ENCODE peak calls at places on chromosome 14, in five cellular contexts. Z is pancreas, U is Caco-2, E is cardiac fibroblast, K is heart left ventricle. L is an unnamed sample.
A peak's percentile ranks its signal among the peaks of the same experiment; 100 is the strongest.

GRCh38 chr14:76267322-76268012 is 108.5 kb upstream of the ESRRB start:
- DNase-seq in U (peak; percentile 69), K (peak; percentile 71), E (peak; percentile 58), Z (peak; percentile 68), L (peak; percentile 3)

GRCh38 chr14:50087350-50088116 is 28.8 kb downstream of the VCPKMT start:
- DNase-seq in Z (no peak), K (no peak), E (no peak), U (no peak), L (no peak)

GRCh38 chr14:96204151-96205058 is at the start of gene BDKRB2:
- DNase-seq in E (peak; percentile 74), K (peak; percentile 39), Z (peak; percentile 85), U (peak; percentile 73), L (peak; percentile 26)

GRCh38 chr14:95191445-95192199 is 34.3 kb upstream of the DICER1 start:
- DNase-seq in Z (no peak), K (no peak), U (no peak), E (no peak), L (no peak)

GRCh38 chr14:92932448-92933395 is 9.8 kb downstream of the CHGA start:
- DNase-seq in E (no peak), U (no peak), Z (no peak), K (no peak), L (no peak)

GRCh38 chr14:80872645-80873044 is 68.9 kb downstream of the CEP128 start:
- DNase-seq in K (no peak), E (no peak), U (no peak), Z (no peak), L (no peak)

GRCh38 chr14:74302160-74302628 is 540 bp downstream of the ABCD4 start:
- DNase-seq in U (no peak), K (no peak), E (peak; percentile 68), Z (no peak), L (peak; percentile 38)

GRCh38 chr14:84646791-84647500 is 883.0 kb upstream of the FLRT2 start:
- DNase-seq in K (no peak), E (peak; percentile 8), Z (no peak), U (no peak), L (peak; percentile 41)

GRCh38 chr14:72545411-72546311 is 348.2 kb downstream of the DPF3 start:
- DNase-seq in E (no peak), U (no peak), K (no peak), Z (no peak), L (no peak)

GRCh38 chr14:44490966-44491365 is 16.1 kb downstream of the FSCB start:
- DNase-seq in Z (no peak), E (no peak), U (no peak), K (no peak), L (no peak)

GRCh38 chr14:100074431-100075100 is 9.3 kb downstream of the EVL start:
- DNase-seq in K (no peak), Z (no peak), U (no peak), E (no peak), L (no peak)

GRCh38 chr14:100077441-100077840 is 12.2 kb downstream of the EVL start:
- DNase-seq in U (no peak), E (no peak), Z (no peak), K (no peak), L (no peak)

GRCh38 chr14:100078216-100078780 is 13.1 kb downstream of the EVL start:
- DNase-seq in Z (no peak), U (no peak), K (no peak), E (no peak), L (no peak)

GRCh38 chr14:100076630-100077029 is 11.4 kb downstream of the EVL start:
- DNase-seq in U (no peak), E (peak; percentile 80), Z (no peak), K (no peak), L (no peak)

DNA sequence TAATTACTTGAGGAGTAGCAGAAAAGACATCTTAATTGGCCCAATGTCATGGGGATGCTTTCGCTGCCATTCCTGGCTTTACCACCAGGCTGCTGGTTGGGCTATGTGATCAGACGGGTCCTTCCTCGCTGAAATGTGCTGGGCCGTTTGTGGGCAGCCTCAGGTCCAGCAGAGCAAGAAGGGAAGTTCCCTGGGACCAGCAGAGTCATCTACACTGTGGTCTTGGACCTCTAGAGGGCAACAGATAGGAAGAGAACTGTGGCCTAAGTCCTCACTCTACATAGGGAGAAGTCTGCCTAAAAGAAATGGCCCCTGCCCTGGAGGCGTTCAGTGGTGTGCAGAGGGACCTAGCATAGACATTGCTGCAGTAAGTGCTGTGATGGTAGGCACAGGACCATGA is 10.9 kb downstream of the EVL start:
- DNase-seq in U (peak; percentile 31), Z (no peak), K (peak; percentile 35), E (peak; percentile 25), L (no peak)
- TF ChIP-seq CTCF in U (peak; percentile 22), Z (no peak), K (peak; percentile 16), E (peak; percentile 23), L (peak; percentile 27)

GRCh38 chr14:105185973-105186372 is 4.9 kb upstream of the NUDT14 start:
- DNase-seq in E (no peak), U (no peak), K (no peak), Z (no peak), L (no peak)

GRCh38 chr14:105187116-105187515 is 6.0 kb upstream of the NUDT14 start:
- DNase-seq in Z (no peak), U (no peak), E (no peak), K (no peak), L (no peak)

GRCh38 chr14:105185001-105185400 is 3.9 kb upstream of the NUDT14 start:
- DNase-seq in E (no peak), Z (no peak), U (no peak), K (no peak), L (no peak)

GRCh38 chr14:105182296-105183020 is 1.3 kb upstream of the NUDT14 start:
- DNase-seq in U (no peak), K (no peak), Z (no peak), E (no peak), L (no peak)

DNA sequence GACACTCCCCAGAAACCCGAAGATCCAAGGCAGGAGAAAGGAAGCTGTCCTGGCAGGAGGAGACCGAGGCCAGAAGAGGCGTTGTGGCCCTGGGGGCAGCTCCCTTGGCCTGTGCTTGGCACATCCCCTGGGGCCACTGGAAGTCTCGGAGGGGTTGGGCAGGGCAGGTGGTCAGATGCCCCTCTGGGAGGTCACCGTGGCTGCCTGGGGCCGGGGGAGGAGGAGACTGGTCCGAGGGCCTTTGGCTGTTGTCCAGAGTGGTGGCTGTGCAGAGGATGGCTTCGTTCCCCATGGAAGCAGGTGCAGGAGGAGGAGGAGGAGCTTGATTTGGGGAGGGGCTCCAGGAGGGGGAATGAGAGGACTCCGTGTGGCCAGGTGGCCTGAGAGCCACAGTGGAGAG is 3.3 kb upstream of the NUDT14 start:
- DNase-seq in E (no peak), K (no peak), U (no peak), Z (no peak), L (no peak)
- H3K4me3 ChIP-seq in E (no peak overlapping the region), K (no peak overlapping the region), U (no peak overlapping the region), Z (no peak overlapping the region), L (no peak overlapping the region)

GRCh38 chr14:29999013-29999539 is 71.4 kb upstream of the PRKD1 start:
- DNase-seq in Z (no peak), U (no peak), K (no peak), E (no peak), L (no peak)
- TF ChIP-seq CTCF in Z (no peak), U (no peak), K (no peak), E (no peak), L (no peak)

GRCh38 chr14:52948836-52949235 is 2.0 kb downstream of the FERMT2 start:
- DNase-seq in U (no peak), Z (no peak), K (no peak), E (no peak), L (no peak)
- H3K4me3 ChIP-seq in U (no peak overlapping the region), Z (no peak overlapping the region), K (peak overlapping the region; percentile 95), E (peak overlapping the region; percentile 99), L (peak overlapping the region; percentile 94)

GRCh38 chr14:63492391-63492790 is 50.8 kb downstream of the PPP2R5E start:
- DNase-seq in U (no peak), E (peak; percentile 57), Z (no peak), K (no peak), L (no peak)

GRCh38 chr14:63487724-63488123 is 55.5 kb downstream of the PPP2R5E start:
- DNase-seq in Z (no peak), U (no peak), K (no peak), E (no peak), L (no peak)

GRCh38 chr14:63496837-63497400 is 46.3 kb downstream of the PPP2R5E start:
- DNase-seq in E (no peak), U (no peak), Z (peak; percentile 44), K (no peak), L (no peak)

GRCh38 chr14:63493246-63493645 is 49.9 kb downstream of the PPP2R5E start:
- DNase-seq in K (no peak), E (peak; percentile 48), U (peak; percentile 52), Z (no peak), L (no peak)
- TF ChIP-seq CTCF in K (no peak), E (no peak), U (no peak), Z (no peak), L (peak; percentile 25)

GRCh38 chr14:89359477-89360222 is 57.4 kb downstream of the FOXN3 start:
- DNase-seq in U (no peak), K (no peak), Z (no peak), E (no peak), L (no peak)
- H3K4me3 ChIP-seq in U (no peak overlapping the region), K (no peak overlapping the region), Z (no peak overlapping the region), E (no peak overlapping the region), L (no peak overlapping the region)

GRCh38 chr14:103808403-103809001 is 38.9 kb downstream of the PPP1R13B start:
- DNase-seq in Z (peak; percentile 78), E (peak; percentile 85), U (peak; percentile 85), K (peak; percentile 80), L (peak; percentile 64)
- TF ChIP-seq CTCF in Z (peak; percentile 77), E (peak; percentile 84), U (peak; percentile 87), K (peak; percentile 90), L (peak; percentile 92)

DNA sequence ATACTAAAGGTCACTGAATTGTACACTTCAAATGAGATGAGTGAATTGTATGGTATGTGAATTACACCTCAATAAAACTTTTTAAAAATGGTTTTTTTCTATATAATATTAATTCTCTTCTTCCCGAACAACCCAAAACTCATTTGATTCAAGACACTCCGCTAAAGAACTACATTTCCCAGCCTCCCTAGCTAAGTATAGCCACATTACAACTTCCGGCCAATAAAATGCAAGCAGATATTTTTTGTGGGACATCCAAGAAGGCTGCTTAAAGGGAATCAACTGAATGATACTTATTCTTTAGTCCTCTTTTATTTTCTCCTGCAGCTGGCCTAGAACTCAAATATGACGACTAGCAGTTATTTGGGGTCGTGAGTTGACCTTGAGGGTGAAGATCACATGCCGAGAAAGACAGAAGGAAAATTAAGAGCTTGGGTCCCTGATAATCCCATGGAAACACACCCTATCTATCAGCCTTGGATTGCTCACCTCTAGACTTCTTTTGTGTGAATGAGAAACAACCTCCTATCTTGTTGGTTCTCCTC is 187.3 kb downstream of the TTC8 start:
- DNase-seq in U (peak; percentile 42), E (no peak), Z (no peak), K (no peak), L (no peak)
- H3K4me3 ChIP-seq in U (peak overlapping the region; percentile 45), E (no peak overlapping the region), Z (peak overlapping the region; percentile 31), K (no peak overlapping the region), L (no peak overlapping the region)